ENCODE peak calls at places on chromosomes 2 and 18, in ten cellular contexts. One of them, this sample, is unnamed.

GRCh38 chr2:39218401-39218800 is 25.4 kb downstream of the CDKL4 start:
- DNase-seq in T47D: no peak
- DNase-seq in tibial artery: no peak
- DNase-seq in NCI-H1417: no peak
- DNase-seq in stimulated activated CD8-positive, alpha-beta memory T cell treated with anti-CD3 and anti-CD28 coated beads, Interleukin-15, amount 100 ng/mL, for 1 hour: no peak
- DNase-seq in SW480: no peak
- DNase-seq in endothelial cell: no peak
- DNase-seq in neural crest cell: no peak
- DNase-seq in A172: no peak
- DNase-seq in G401: no peak
- DNase-seq in this sample: no peak

GRCh38 chr2:135582383-135582782 is 51.1 kb downstream of the R3HDM1 start:
- DNase-seq in T47D: no peak
- DNase-seq in tibial artery: no peak
- DNase-seq in NCI-H1417: no peak
- DNase-seq in stimulated activated CD8-positive, alpha-beta memory T cell treated with anti-CD3 and anti-CD28 coated beads, Interleukin-15, amount 100 ng/mL, for 1 hour: no peak
- DNase-seq in SW480: no peak
- DNase-seq in endothelial cell: no peak
- DNase-seq in neural crest cell: no peak
- DNase-seq in A172: no peak
- DNase-seq in G401: no peak
- DNase-seq in this sample: no peak

GRCh38 chr2:18413794-18414396 is 146.6 kb downstream of the RDH14 start:
- DNase-seq in T47D: no peak
- DNase-seq in tibial artery: no peak
- DNase-seq in NCI-H1417: no peak
- DNase-seq in stimulated activated CD8-positive, alpha-beta memory T cell treated with anti-CD3 and anti-CD28 coated beads, Interleukin-15, amount 100 ng/mL, for 1 hour: no peak
- DNase-seq in SW480: peak; percentile 20
- DNase-seq in endothelial cell: no peak
- DNase-seq in neural crest cell: no peak
- DNase-seq in A172: peak; percentile 83
- DNase-seq in G401: no peak
- DNase-seq in this sample: no peak

GRCh38 chr2:131092409-131093065 is 723 bp downstream of the FAM168B start:
- DNase-seq in T47D: no peak
- DNase-seq in tibial artery: no peak
- DNase-seq in NCI-H1417: no peak
- DNase-seq in stimulated activated CD8-positive, alpha-beta memory T cell treated with anti-CD3 and anti-CD28 coated beads, Interleukin-15, amount 100 ng/mL, for 1 hour: no peak
- DNase-seq in SW480: no peak
- DNase-seq in endothelial cell: no peak
- DNase-seq in neural crest cell: no peak
- DNase-seq in A172: no peak
- DNase-seq in G401: no peak
- DNase-seq in this sample: no peak

GRCh38 chr2:60553496-60553991 is at the start of gene BCL11A:
- DNase-seq in T47D: peak; percentile 64
- DNase-seq in tibial artery: no peak
- DNase-seq in NCI-H1417: peak; percentile 41
- DNase-seq in stimulated activated CD8-positive, alpha-beta memory T cell treated with anti-CD3 and anti-CD28 coated beads, Interleukin-15, amount 100 ng/mL, for 1 hour: no peak
- DNase-seq in SW480: peak; percentile 92
- DNase-seq in endothelial cell: peak; percentile 71
- DNase-seq in neural crest cell: peak; percentile 61
- DNase-seq in A172: peak; percentile 33
- DNase-seq in G401: no peak
- DNase-seq in this sample: peak; percentile 92

GRCh38 chr2:221402072-221402471 is 170.0 kb downstream of the EPHA4 start:
- DNase-seq in T47D: no peak
- DNase-seq in tibial artery: no peak
- DNase-seq in NCI-H1417: no peak
- DNase-seq in stimulated activated CD8-positive, alpha-beta memory T cell treated with anti-CD3 and anti-CD28 coated beads, Interleukin-15, amount 100 ng/mL, for 1 hour: no peak
- DNase-seq in SW480: no peak
- DNase-seq in endothelial cell: no peak
- DNase-seq in neural crest cell: no peak
- DNase-seq in A172: no peak
- DNase-seq in G401: no peak
- DNase-seq in this sample: no peak

GRCh38 chr18:13530879-13531387 is 195.4 kb downstream of the FAM210A start:
- DNase-seq in T47D: peak; percentile 69
- DNase-seq in tibial artery: peak; percentile 90
- DNase-seq in NCI-H1417: no peak
- DNase-seq in stimulated activated CD8-positive, alpha-beta memory T cell treated with anti-CD3 and anti-CD28 coated beads, Interleukin-15, amount 100 ng/mL, for 1 hour: no peak
- DNase-seq in SW480: peak; percentile 37
- DNase-seq in endothelial cell: peak; percentile 48
- DNase-seq in neural crest cell: no peak
- DNase-seq in A172: peak; percentile 65
- DNase-seq in G401: peak; percentile 65
- DNase-seq in this sample: peak; percentile 42

GRCh38 chr2:75276093-75277055 is 77.1 kb upstream of the TACR1 start:
- DNase-seq in T47D: no peak
- DNase-seq in tibial artery: no peak
- DNase-seq in NCI-H1417: no peak
- DNase-seq in stimulated activated CD8-positive, alpha-beta memory T cell treated with anti-CD3 and anti-CD28 coated beads, Interleukin-15, amount 100 ng/mL, for 1 hour: no peak
- DNase-seq in SW480: no peak
- DNase-seq in endothelial cell: no peak
- DNase-seq in neural crest cell: no peak
- DNase-seq in A172: peak; percentile 78
- DNase-seq in G401: no peak
- DNase-seq in this sample: peak; percentile 2

GRCh38 chr2:167462379-167462778 is 574.1 kb downstream of the XIRP2 start:
- DNase-seq in T47D: no peak
- DNase-seq in tibial artery: no peak
- DNase-seq in NCI-H1417: no peak
- DNase-seq in stimulated activated CD8-positive, alpha-beta memory T cell treated with anti-CD3 and anti-CD28 coated beads, Interleukin-15, amount 100 ng/mL, for 1 hour: no peak
- DNase-seq in SW480: no peak
- DNase-seq in endothelial cell: no peak
- DNase-seq in neural crest cell: no peak
- DNase-seq in A172: no peak
- DNase-seq in G401: no peak
- DNase-seq in this sample: no peak

GRCh38 chr18:52288403-52289004 is 51.5 kb upstream of the DCC start:
- DNase-seq in T47D: peak; percentile 36
- DNase-seq in tibial artery: no peak
- DNase-seq in NCI-H1417: peak; percentile 48
- DNase-seq in stimulated activated CD8-positive, alpha-beta memory T cell treated with anti-CD3 and anti-CD28 coated beads, Interleukin-15, amount 100 ng/mL, for 1 hour: no peak
- DNase-seq in SW480: peak; percentile 8
- DNase-seq in endothelial cell: peak; percentile 57
- DNase-seq in neural crest cell: peak; percentile 14
- DNase-seq in A172: peak; percentile 6
- DNase-seq in G401: no peak
- DNase-seq in this sample: peak; percentile 11

GRCh38 chr2:88452980-88453582 is 588 bp upstream of the FOXI3 start:
- DNase-seq in T47D: peak; percentile 7
- DNase-seq in tibial artery: peak; percentile 19
- DNase-seq in NCI-H1417: no peak
- DNase-seq in stimulated activated CD8-positive, alpha-beta memory T cell treated with anti-CD3 and anti-CD28 coated beads, Interleukin-15, amount 100 ng/mL, for 1 hour: no peak
- DNase-seq in SW480: no peak
- DNase-seq in endothelial cell: peak; percentile 13
- DNase-seq in neural crest cell: peak; percentile 6
- DNase-seq in A172: no peak
- DNase-seq in G401: peak; percentile 1
- DNase-seq in this sample: no peak

GRCh38 chr18:36297419-36298112 is at the start of gene FHOD3:
- DNase-seq in T47D: peak; percentile 41
- DNase-seq in tibial artery: peak; percentile 87
- DNase-seq in NCI-H1417: peak; percentile 92
- DNase-seq in stimulated activated CD8-positive, alpha-beta memory T cell treated with anti-CD3 and anti-CD28 coated beads, Interleukin-15, amount 100 ng/mL, for 1 hour: no peak
- DNase-seq in SW480: peak; percentile 66
- DNase-seq in endothelial cell: peak; percentile 65
- DNase-seq in neural crest cell: peak; percentile 68
- DNase-seq in A172: peak; percentile 27
- DNase-seq in G401: peak; percentile 21
- DNase-seq in this sample: peak; percentile 55

GRCh38 chr2:223937535-223937934 is 7.6 kb downstream of the WDFY1 start:
- DNase-seq in T47D: no peak
- DNase-seq in tibial artery: no peak
- DNase-seq in NCI-H1417: no peak
- DNase-seq in stimulated activated CD8-positive, alpha-beta memory T cell treated with anti-CD3 and anti-CD28 coated beads, Interleukin-15, amount 100 ng/mL, for 1 hour: no peak
- DNase-seq in SW480: no peak
- DNase-seq in endothelial cell: no peak
- DNase-seq in neural crest cell: no peak
- DNase-seq in A172: no peak
- DNase-seq in G401: no peak
- DNase-seq in this sample: no peak

GRCh38 chr2:18465979-18466378 is 94.5 kb downstream of the RDH14 start:
- DNase-seq in T47D: no peak
- DNase-seq in tibial artery: no peak
- DNase-seq in NCI-H1417: no peak
- DNase-seq in stimulated activated CD8-positive, alpha-beta memory T cell treated with anti-CD3 and anti-CD28 coated beads, Interleukin-15, amount 100 ng/mL, for 1 hour: no peak
- DNase-seq in SW480: no peak
- DNase-seq in endothelial cell: no peak
- DNase-seq in neural crest cell: no peak
- DNase-seq in A172: no peak
- DNase-seq in G401: no peak
- DNase-seq in this sample: no peak

GRCh38 chr2:8465560-8465959 is 216.3 kb upstream of the ID2 start:
- DNase-seq in T47D: no peak
- DNase-seq in tibial artery: no peak
- DNase-seq in NCI-H1417: no peak
- DNase-seq in stimulated activated CD8-positive, alpha-beta memory T cell treated with anti-CD3 and anti-CD28 coated beads, Interleukin-15, amount 100 ng/mL, for 1 hour: no peak
- DNase-seq in SW480: no peak
- DNase-seq in endothelial cell: no peak
- DNase-seq in neural crest cell: no peak
- DNase-seq in A172: no peak
- DNase-seq in G401: no peak
- DNase-seq in this sample: no peak

GRCh38 chr18:993560-993959 is 88.9 kb downstream of the ADCYAP1 start:
- DNase-seq in T47D: no peak
- DNase-seq in tibial artery: no peak
- DNase-seq in NCI-H1417: no peak
- DNase-seq in stimulated activated CD8-positive, alpha-beta memory T cell treated with anti-CD3 and anti-CD28 coated beads, Interleukin-15, amount 100 ng/mL, for 1 hour: no peak
- DNase-seq in SW480: no peak
- DNase-seq in endothelial cell: no peak
- DNase-seq in neural crest cell: no peak
- DNase-seq in A172: no peak
- DNase-seq in G401: no peak
- DNase-seq in this sample: no peak

GRCh38 chr2:151264157-151264835 is 2.6 kb upstream of the RBM43 start:
- DNase-seq in T47D: no peak
- DNase-seq in tibial artery: no peak
- DNase-seq in NCI-H1417: no peak
- DNase-seq in stimulated activated CD8-positive, alpha-beta memory T cell treated with anti-CD3 and anti-CD28 coated beads, Interleukin-15, amount 100 ng/mL, for 1 hour: no peak
- DNase-seq in SW480: no peak
- DNase-seq in endothelial cell: no peak
- DNase-seq in neural crest cell: no peak
- DNase-seq in A172: no peak
- DNase-seq in G401: no peak
- DNase-seq in this sample: peak; percentile 54

GRCh38 chr2:196961889-196962288 is 35.4 kb upstream of the PGAP1 start:
- DNase-seq in T47D: no peak
- DNase-seq in tibial artery: no peak
- DNase-seq in NCI-H1417: no peak
- DNase-seq in stimulated activated CD8-positive, alpha-beta memory T cell treated with anti-CD3 and anti-CD28 coated beads, Interleukin-15, amount 100 ng/mL, for 1 hour: no peak
- DNase-seq in SW480: no peak
- DNase-seq in endothelial cell: no peak
- DNase-seq in neural crest cell: no peak
- DNase-seq in A172: no peak
- DNase-seq in G401: no peak
- DNase-seq in this sample: no peak

GRCh38 chr2:149401007-149401406 is 70.6 kb downstream of the LYPD6 start:
- DNase-seq in T47D: no peak
- DNase-seq in tibial artery: no peak
- DNase-seq in NCI-H1417: no peak
- DNase-seq in stimulated activated CD8-positive, alpha-beta memory T cell treated with anti-CD3 and anti-CD28 coated beads, Interleukin-15, amount 100 ng/mL, for 1 hour: no peak
- DNase-seq in SW480: no peak
- DNase-seq in endothelial cell: no peak
- DNase-seq in neural crest cell: no peak
- DNase-seq in A172: no peak
- DNase-seq in G401: no peak
- DNase-seq in this sample: no peak

GRCh38 chr2:26914963-26915310 is 55.5 kb upstream of the MAPRE3 start:
- DNase-seq in T47D: no peak
- DNase-seq in tibial artery: no peak
- DNase-seq in NCI-H1417: no peak
- DNase-seq in stimulated activated CD8-positive, alpha-beta memory T cell treated with anti-CD3 and anti-CD28 coated beads, Interleukin-15, amount 100 ng/mL, for 1 hour: no peak
- DNase-seq in SW480: no peak
- DNase-seq in endothelial cell: no peak
- DNase-seq in neural crest cell: no peak
- DNase-seq in A172: no peak
- DNase-seq in G401: no peak
- DNase-seq in this sample: no peak

GRCh38 chr2:30255026-30255425 is 23.7 kb downstream of the LBH start:
- DNase-seq in T47D: no peak
- DNase-seq in tibial artery: no peak
- DNase-seq in NCI-H1417: no peak
- DNase-seq in stimulated activated CD8-positive, alpha-beta memory T cell treated with anti-CD3 and anti-CD28 coated beads, Interleukin-15, amount 100 ng/mL, for 1 hour: no peak
- DNase-seq in SW480: no peak
- DNase-seq in endothelial cell: no peak
- DNase-seq in neural crest cell: no peak
- DNase-seq in A172: no peak
- DNase-seq in G401: no peak
- DNase-seq in this sample: no peak

GRCh38 chr2:235808366-235808765 is 314.5 kb downstream of the AGAP1 start:
- DNase-seq in T47D: no peak
- DNase-seq in tibial artery: no peak
- DNase-seq in NCI-H1417: no peak
- DNase-seq in stimulated activated CD8-positive, alpha-beta memory T cell treated with anti-CD3 and anti-CD28 coated beads, Interleukin-15, amount 100 ng/mL, for 1 hour: no peak
- DNase-seq in SW480: no peak
- DNase-seq in endothelial cell: no peak
- DNase-seq in neural crest cell: no peak
- DNase-seq in A172: no peak
- DNase-seq in G401: no peak
- DNase-seq in this sample: no peak

GRCh38 chr18:75127143-75128021 is 81.6 kb downstream of the PTGR3 start:
- DNase-seq in T47D: no peak
- DNase-seq in tibial artery: peak; percentile 48
- DNase-seq in NCI-H1417: no peak
- DNase-seq in stimulated activated CD8-positive, alpha-beta memory T cell treated with anti-CD3 and anti-CD28 coated beads, Interleukin-15, amount 100 ng/mL, for 1 hour: no peak
- DNase-seq in SW480: peak; percentile 80
- DNase-seq in endothelial cell: no peak
- DNase-seq in neural crest cell: no peak
- DNase-seq in A172: no peak
- DNase-seq in G401: no peak
- DNase-seq in this sample: peak; percentile 47

GRCh38 chr2:85933753-85934594 is 45.2 kb upstream of the ST3GAL5 start:
- DNase-seq in T47D: no peak
- DNase-seq in tibial artery: no peak
- DNase-seq in NCI-H1417: no peak
- DNase-seq in stimulated activated CD8-positive, alpha-beta memory T cell treated with anti-CD3 and anti-CD28 coated beads, Interleukin-15, amount 100 ng/mL, for 1 hour: no peak
- DNase-seq in SW480: no peak
- DNase-seq in endothelial cell: no peak
- DNase-seq in neural crest cell: no peak
- DNase-seq in A172: peak; percentile 80
- DNase-seq in G401: no peak
- DNase-seq in this sample: no peak

GRCh38 chr2:68726608-68727367 is 7.8 kb upstream of the ARHGAP25 start:
- DNase-seq in T47D: no peak
- DNase-seq in tibial artery: no peak
- DNase-seq in NCI-H1417: no peak
- DNase-seq in stimulated activated CD8-positive, alpha-beta memory T cell treated with anti-CD3 and anti-CD28 coated beads, Interleukin-15, amount 100 ng/mL, for 1 hour: peak; percentile 51
- DNase-seq in SW480: peak; percentile 26
- DNase-seq in endothelial cell: no peak
- DNase-seq in neural crest cell: no peak
- DNase-seq in A172: no peak
- DNase-seq in G401: no peak
- DNase-seq in this sample: no peak

GRCh38 chr2:30686669-30687068 is 120.6 kb downstream of the CAPN13 start:
- DNase-seq in T47D: no peak
- DNase-seq in tibial artery: no peak
- DNase-seq in NCI-H1417: peak; percentile 79
- DNase-seq in stimulated activated CD8-positive, alpha-beta memory T cell treated with anti-CD3 and anti-CD28 coated beads, Interleukin-15, amount 100 ng/mL, for 1 hour: no peak
- DNase-seq in SW480: no peak
- DNase-seq in endothelial cell: no peak
- DNase-seq in neural crest cell: no peak
- DNase-seq in A172: no peak
- DNase-seq in G401: no peak
- DNase-seq in this sample: no peak

GRCh38 chr2:86521922-86522321 is 41.3 kb downstream of the CHMP3 start:
- DNase-seq in T47D: no peak
- DNase-seq in tibial artery: no peak
- DNase-seq in NCI-H1417: no peak
- DNase-seq in stimulated activated CD8-positive, alpha-beta memory T cell treated with anti-CD3 and anti-CD28 coated beads, Interleukin-15, amount 100 ng/mL, for 1 hour: no peak
- DNase-seq in SW480: no peak
- DNase-seq in endothelial cell: no peak
- DNase-seq in neural crest cell: no peak
- DNase-seq in A172: no peak
- DNase-seq in G401: no peak
- DNase-seq in this sample: no peak

GRCh38 chr2:85790499-85790898 is 36.7 kb downstream of the ATOH8 start:
- DNase-seq in T47D: no peak
- DNase-seq in tibial artery: peak; percentile 66
- DNase-seq in NCI-H1417: no peak
- DNase-seq in stimulated activated CD8-positive, alpha-beta memory T cell treated with anti-CD3 and anti-CD28 coated beads, Interleukin-15, amount 100 ng/mL, for 1 hour: no peak
- DNase-seq in SW480: no peak
- DNase-seq in endothelial cell: no peak
- DNase-seq in neural crest cell: no peak
- DNase-seq in A172: no peak
- DNase-seq in G401: no peak
- DNase-seq in this sample: no peak